ENCODE peak calls at places on chromosomes 12 and 14, in ten cellular contexts. F, Z, O, Y, T, U, B, C, L and X are unnamed samples.

GRCh38 chr12:68591716-68592437 is 18.8 kb upstream of the RAP1B start:
- DNase-seq in F (no peak), Z (no peak), O (no peak), Y (peak), T (no peak), U (peak), B (no peak), C (no peak), L (no peak), X (peak)

GRCh38 chr14:24816011-24816928 is 182.3 kb upstream of the GZMB start:
- DNase-seq in F (no peak), Z (no peak), O (no peak), Y (no peak), T (no peak), U (no peak), B (no peak), C (peak), L (peak), X (no peak)

GRCh38 chr12:27163048-27163715 is 80.8 kb upstream of the C12orf71 start:
- DNase-seq in F (no peak), Z (no peak), O (peak), Y (no peak), T (no peak), U (no peak), B (no peak), C (no peak), L (no peak), X (no peak)

GRCh38 chr14:65002586-65003210 is 16.0 kb downstream of the FNTB start:
- DNase-seq in F (peak), Z (no peak), O (no peak), Y (no peak), T (no peak), U (no peak), B (no peak), C (no peak), L (no peak), X (no peak)

GRCh38 chr14:85463512-85463911 is 66.4 kb upstream of the FLRT2 start:
- DNase-seq in F (no peak), Z (no peak), O (peak), Y (no peak), T (no peak), U (no peak), B (no peak), C (no peak), L (no peak), X (no peak)

GRCh38 chr12:57842342-57843294 is 3.9 kb downstream of the CTDSP2 start:
- DNase-seq in F (no peak), Z (no peak), O (peak), Y (peak), T (no peak), U (peak), B (no peak), C (no peak), L (no peak), X (no peak)

GRCh38 chr14:104799239-104799599 is 1.7 kb upstream of the ZBTB42 start:
- DNase-seq in F (no peak), Z (no peak), O (no peak), Y (no peak), T (no peak), U (no peak), B (no peak), C (no peak), L (no peak), X (no peak)

GRCh38 chr14:74620497-74620921 is 8.5 kb upstream of the LTBP2 start:
- DNase-seq in F (peak), Z (no peak), O (peak), Y (peak), T (no peak), U (no peak), B (no peak), C (no peak), L (peak), X (no peak)

GRCh38 chr12:6605425-6606330 is 1.5 kb downstream of the CHD4 start:
- DNase-seq in F (no peak), Z (no peak), O (peak), Y (peak), T (peak), U (peak), B (no peak), C (no peak), L (peak), X (peak)